ENCODE peak calls at places on chromosomes 3 and 15, in four cellular contexts. D, V, X and N are unnamed samples.

GRCh38 chr3:46239952-46240351 is 2.3 kb upstream of the CCR3 start:
- DNase-seq in D (no peak), V (no peak), X (no peak), N (no peak)

GRCh38 chr15:76904461-76905012 is 603 bp downstream of the SCAPER start:
- DNase-seq in D (peak; percentile 43), V (peak; percentile 31), X (peak; percentile 14), N (no peak)

GRCh38 chr3:190004656-190005055 is 116.0 kb downstream of the P3H2 start:
- DNase-seq in D (no peak), V (no peak), X (no peak), N (no peak)

GRCh38 chr3:11603628-11604027 is 40.1 kb downstream of the VGLL4 start:
- DNase-seq in D (no peak), V (peak; percentile 70), X (no peak), N (peak; percentile 82)

GRCh38 chr3:39900462-39901002 is 91.1 kb downstream of the MYRIP start:
- DNase-seq in D (no peak), V (no peak), X (no peak), N (no peak)

GRCh38 chr15:101409621-101410020 is 79.9 kb downstream of the PCSK6 start:
- DNase-seq in D (no peak), V (no peak), X (no peak), N (no peak)

GRCh38 chr3:196181127-196181546 is 30.1 kb downstream of the ZDHHC19 start:
- DNase-seq in D (no peak), V (no peak), X (peak; percentile 26), N (no peak)

GRCh38 chr15:73873889-73874511 is 636 bp downstream of the TBC1D21 start:
- DNase-seq in D (no peak), V (no peak), X (peak; percentile 48), N (no peak)

GRCh38 chr15:48717458-48717857 is 71.9 kb upstream of the FBN1 start:
- DNase-seq in D (no peak), V (no peak), X (no peak), N (no peak)

GRCh38 chr15:35293353-35294130 is 208.4 kb upstream of the NANOGP8 start:
- DNase-seq in D (no peak), V (no peak), X (no peak), N (no peak)

GRCh38 chr3:21750831-21751391 is at the start of gene ZNF385D:
- DNase-seq in D (peak; percentile 85), V (peak; percentile 41), X (no peak), N (peak; percentile 75)

GRCh38 chr3:85321892-85322291 is 363.1 kb downstream of the CADM2 start:
- DNase-seq in D (no peak), V (no peak), X (no peak), N (no peak)

GRCh38 chr3:170360476-170360875 is 3.0 kb downstream of the SKIL start:
- DNase-seq in D (no peak), V (no peak), X (no peak), N (no peak)

GRCh38 chr15:66504563-66505429 is at the start of the genes RPL4 and ZWILCH:
- DNase-seq in D (peak; percentile 69), V (peak; percentile 79), X (peak; percentile 82), N (peak; percentile 92)

GRCh38 chr15:83287541-83288027 is 3.1 kb upstream of the BNC1 start:
- DNase-seq in D (no peak), V (no peak), X (no peak), N (no peak)

GRCh38 chr15:75067123-75067854 is 43.9 kb downstream of the PPCDC start:
- DNase-seq in D (no peak), V (no peak), X (no peak), N (no peak)

GRCh38 chr15:58886921-58887320 is 46.6 kb downstream of the SLTM start:
- DNase-seq in D (no peak), V (no peak), X (no peak), N (no peak)

GRCh38 chr15:90647326-90647725 is 69.8 kb upstream of the BLM start:
- DNase-seq in D (no peak), V (peak; percentile 31), X (no peak), N (no peak)

GRCh38 chr3:3165241-3165640 is 14.2 kb downstream of the CRBN start:
- DNase-seq in D (no peak), V (no peak), X (no peak), N (no peak)